ENCODE peak calls at places on chromosomes 12 and 14, in nine cellular contexts. W is cardiac fibroblast; X is A172; J is stimulated activated CD4-positive, alpha-beta T cell treated with anti-CD3 and anti-CD28 coated beads, Interleukin-15, amount 100 ng/mL, for 24 hours; I is left cardiac atrium; D is Daoy; N is effector memory CD8-positive, alpha-beta T cell; B is nucleus accumbens; S is RWPE1. Q is an unnamed sample.

GRCh38 chr12:50507930-50508329 is 3.1 kb downstream of the DIP2B start:
- DNase-seq in N (no peak), B (peak), W (no peak), D (no peak), S (no peak), J (no peak), X (no peak), I (no peak), Q (no peak)

GRCh38 chr14:79275367-79275655 is 936.0 kb downstream of the DIO2 start:
- DNase-seq in W (no peak), N (no peak), S (no peak), J (no peak), X (no peak), B (no peak), D (no peak), I (no peak), Q (no peak)

GRCh38 chr12:125081427-125081826 is 16.2 kb downstream of the AACS start:
- DNase-seq in I (no peak), X (no peak), W (no peak), N (no peak), S (no peak), B (no peak), J (no peak), D (no peak), Q (no peak)

GRCh38 chr14:91911474-91912032 is 35.9 kb downstream of the FBLN5 start:
- DNase-seq in I (no peak), N (peak), B (no peak), J (peak), S (peak), X (peak), D (peak), W (peak), Q (peak)

GRCh38 chr14:96843137-96843536 is 46.0 kb downstream of the VRK1 start:
- DNase-seq in J (no peak), S (no peak), I (no peak), D (no peak), B (no peak), W (no peak), X (no peak), N (no peak), Q (no peak)

GRCh38 chr14:49971156-49972141 is 78.6 kb downstream of the ARF6 start:
- DNase-seq in S (no peak), N (peak), I (no peak), X (no peak), W (peak), B (no peak), J (peak), D (no peak), Q (no peak)

GRCh38 chr12:114625294-114625851 is 58.6 kb downstream of the TBX3 start:
- DNase-seq in X (peak), W (peak), J (peak), N (peak), S (peak), D (peak), B (no peak), I (peak), Q (peak)

GRCh38 chr12:42696424-42697149 is 107.0 kb upstream of the PRICKLE1 start:
- DNase-seq in I (peak), S (no peak), B (no peak), X (no peak), N (no peak), J (no peak), D (no peak), W (peak), Q (peak)

GRCh38 chr12:26530461-26530860 is 302.5 kb downstream of the ITPR2 start:
- DNase-seq in S (no peak), X (no peak), J (no peak), B (no peak), N (no peak), I (no peak), D (no peak), W (no peak), Q (peak)

GRCh38 chr12:127081058-127081457 is 1185.9 kb upstream of the TMEM132C start:
- DNase-seq in N (no peak), J (no peak), B (no peak), X (no peak), D (no peak), S (no peak), W (no peak), I (no peak), Q (no peak)

GRCh38 chr14:74502236-74503019 is 8.9 kb downstream of the ISCA2 start:
- DNase-seq in J (peak), X (peak), W (peak), B (no peak), I (no peak), S (no peak), D (peak), N (no peak), Q (no peak)